ENCODE peak calls at places on chromosomes 13 and 19, in five cellular contexts. M, E, L, W and Q are unnamed samples.

GRCh38 chr19:47226426-47227346 is 4.3 kb downstream of the BBC3 start:
- DNase-seq in L (peak; percentile 89), E (peak; percentile 69), M (peak; percentile 57), W (peak; percentile 55), Q (peak; percentile 61)

GRCh38 chr13:40228981-40229380 is 437.5 kb downstream of the FOXO1 start:
- DNase-seq in L (no peak), E (no peak), W (no peak), M (no peak), Q (no peak)

GRCh38 chr13:98997738-98998641 is 20.1 kb upstream of the DOCK9 start:
- DNase-seq in E (peak; percentile 22), M (no peak), L (no peak), W (no peak), Q (no peak)

GRCh38 chr19:52230685-52231084 is 38.7 kb upstream of the ZNF766 start:
- DNase-seq in W (no peak), M (no peak), E (no peak), L (no peak), Q (no peak)

GRCh38 chr13:21232196-21232595 is 55.7 kb downstream of the MRPL57 start:
- DNase-seq in L (no peak), W (no peak), E (no peak), M (no peak), Q (peak; percentile 16)

GRCh38 chr13:51032831-51033230 is 78.2 kb downstream of the C13orf42 start:
- DNase-seq in W (no peak), L (no peak), E (no peak), M (no peak), Q (no peak)

GRCh38 chr19:47430041-47430802 is 10.9 kb upstream of the MEIS3 start:
- DNase-seq in W (no peak), M (no peak), E (peak; percentile 78), L (no peak), Q (peak; percentile 79)

GRCh38 chr13:56349866-56350265 is 790.9 kb upstream of the PRR20A start:
- DNase-seq in W (no peak), L (no peak), E (no peak), M (no peak), Q (no peak)

GRCh38 chr19:18385675-18386542 is at the start of gene GDF15:
- DNase-seq in M (no peak), E (peak; percentile 90), L (peak; percentile 95), W (peak; percentile 82), Q (peak; percentile 89)

GRCh38 chr19:46766569-46767317 is 20.5 kb upstream of the STRN4 start:
- DNase-seq in L (peak; percentile 53), M (no peak), W (peak; percentile 76), E (peak; percentile 84), Q (peak; percentile 89)

GRCh38 chr19:42121666-42122069 is 10.6 kb downstream of the POU2F2 start:
- DNase-seq in E (no peak), M (peak; percentile 52), W (no peak), L (no peak), Q (peak; percentile 69)

GRCh38 chr19:45153339-45154063 is 7.3 kb downstream of the NKPD1 start:
- DNase-seq in E (peak; percentile 86), M (no peak), L (no peak), W (peak; percentile 90), Q (peak; percentile 84)

GRCh38 chr13:43159007-43159406 is 135.6 kb downstream of the DNAJC15 start:
- DNase-seq in W (no peak), E (no peak), M (no peak), L (no peak), Q (peak; percentile 54)

GRCh38 chr13:39616087-39616694 is 13.2 kb upstream of the LHFPL6 start:
- DNase-seq in M (no peak), E (no peak), L (peak; percentile 56), W (peak; percentile 44), Q (peak; percentile 90)

GRCh38 chr13:97226788-97227627 is 4.9 kb downstream of the MBNL2 start:
- DNase-seq in L (no peak), E (no peak), M (no peak), W (peak; percentile 12), Q (peak; percentile 80)

GRCh38 chr13:32754179-32754578 is 167.9 kb downstream of the PDS5B start:
- DNase-seq in W (no peak), L (no peak), M (no peak), E (no peak), Q (no peak)

GRCh38 chr13:19601749-19602725 is 31.4 kb upstream of the MPHOSPH8 start:
- DNase-seq in W (peak; percentile 60), L (peak; percentile 58), M (no peak), E (peak; percentile 80), Q (peak; percentile 82)

GRCh38 chr19:51016798-51017683 is 2.5 kb downstream of the KLK10 start:
- DNase-seq in W (peak; percentile 83), M (no peak), E (peak; percentile 98), L (peak; percentile 31), Q (peak; percentile 94)

GRCh38 chr13:31987535-31988170 is 43.9 kb upstream of the FRY start:
- DNase-seq in E (no peak), L (no peak), M (no peak), W (no peak), Q (no peak)

GRCh38 chr13:110251227-110251791 is 55.6 kb downstream of the COL4A1 start:
- DNase-seq in W (no peak), M (no peak), L (no peak), E (peak; percentile 41), Q (no peak)

GRCh38 chr13:50589139-50589538 is 254.4 kb downstream of the DLEU7 start:
- DNase-seq in M (no peak), E (no peak), W (no peak), L (no peak), Q (no peak)

GRCh38 chr13:24355103-24355502 is 45.7 kb downstream of the C1QTNF9 start:
- DNase-seq in E (no peak), W (no peak), M (no peak), L (no peak), Q (no peak)

GRCh38 chr19:39951686-39952085 is 17.3 kb upstream of the FCGBP start:
- DNase-seq in L (no peak), W (no peak), E (no peak), M (no peak), Q (no peak)

GRCh38 chr13:105139048-105139379 is 1396.4 kb downstream of the EFNB2 start:
- DNase-seq in M (no peak), L (no peak), W (no peak), E (no peak), Q (no peak)

GRCh38 chr13:111397202-111397880 is 76.9 kb downstream of the TEX29 start:
- DNase-seq in M (no peak), L (no peak), E (no peak), W (no peak), Q (no peak)

GRCh38 chr19:57888494-57889231 is at the start of gene ZNF814:
- DNase-seq in W (peak; percentile 24), M (peak; percentile 55), E (peak; percentile 93), L (no peak), Q (peak; percentile 99)

GRCh38 chr13:40352807-40353562 is 313.5 kb downstream of the FOXO1 start:
- DNase-seq in L (no peak), W (no peak), M (no peak), E (no peak), Q (no peak)

GRCh38 chr19:15652559-15653278 is 12.0 kb downstream of the CYP4F3 start:
- DNase-seq in W (no peak), E (no peak), L (no peak), M (no peak), Q (no peak)

GRCh38 chr19:56476093-56476492 is 1.1 kb downstream of the ZNF667 start:
- DNase-seq in L (no peak), M (no peak), E (no peak), W (no peak), Q (no peak)

GRCh38 chr13:37621811-37622361 is 23.3 kb upstream of the POSTN start:
- DNase-seq in M (no peak), W (no peak), L (no peak), E (no peak), Q (no peak)

DNA sequence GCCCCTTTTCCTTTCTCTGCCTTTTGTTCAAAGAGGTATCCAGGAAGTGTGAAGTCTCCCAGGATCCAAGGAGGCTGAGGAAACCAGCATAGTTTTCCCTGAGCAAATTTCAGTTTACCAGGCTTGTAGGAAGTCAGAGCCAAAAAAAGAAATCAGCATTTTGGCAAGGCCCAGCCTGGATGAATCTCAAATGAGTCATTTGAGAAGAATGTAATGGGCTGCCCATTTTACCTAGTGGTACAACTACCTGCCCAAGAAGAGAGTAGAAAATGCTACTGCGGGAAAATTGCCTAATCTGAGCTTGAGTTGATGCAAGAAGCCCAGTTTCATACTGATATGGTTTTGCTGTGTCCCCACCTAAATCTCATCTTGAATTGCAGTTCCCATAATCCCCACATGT is 284.1 kb upstream of the ZNF507 start:
- DNase-seq in W (no peak), M (no peak), L (no peak), E (no peak), Q (no peak)
- TF ChIP-seq CREB1 in W (no peak), M (no peak), L (no peak), E (no peak), Q (no peak)

DNA sequence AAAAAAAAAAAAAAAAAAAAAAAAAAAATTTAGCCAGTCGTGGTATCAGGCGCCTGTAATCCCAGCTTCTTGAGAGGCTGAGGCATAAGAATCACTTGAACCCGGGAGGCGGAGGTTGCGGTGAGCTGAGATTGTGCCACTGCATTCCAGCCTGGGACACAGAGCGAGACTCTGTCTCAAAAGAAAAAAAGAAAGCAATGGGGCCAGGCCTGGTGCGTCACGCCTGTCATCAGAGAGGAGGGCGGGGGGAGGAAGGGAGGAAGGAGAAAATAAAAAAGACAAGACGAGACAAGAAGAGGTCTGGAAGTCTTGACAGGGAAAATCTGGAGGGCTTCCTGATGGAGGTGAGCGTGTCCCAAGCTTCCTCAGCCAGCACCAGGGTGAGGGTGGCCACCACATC is 54.9 kb upstream of the PTPRS start:
- DNase-seq in L (no peak), E (no peak), M (no peak), W (no peak), Q (no peak)
- H3K27me3 ChIP-seq in L (no peaks in the 10 kb centered on the region), E (no peaks in the 10 kb centered on the region), M (no peaks in the 10 kb centered on the region), W (peaks cover 6% of the 10 kb centered on the region), Q (no peaks in the 10 kb centered on the region)

DNA sequence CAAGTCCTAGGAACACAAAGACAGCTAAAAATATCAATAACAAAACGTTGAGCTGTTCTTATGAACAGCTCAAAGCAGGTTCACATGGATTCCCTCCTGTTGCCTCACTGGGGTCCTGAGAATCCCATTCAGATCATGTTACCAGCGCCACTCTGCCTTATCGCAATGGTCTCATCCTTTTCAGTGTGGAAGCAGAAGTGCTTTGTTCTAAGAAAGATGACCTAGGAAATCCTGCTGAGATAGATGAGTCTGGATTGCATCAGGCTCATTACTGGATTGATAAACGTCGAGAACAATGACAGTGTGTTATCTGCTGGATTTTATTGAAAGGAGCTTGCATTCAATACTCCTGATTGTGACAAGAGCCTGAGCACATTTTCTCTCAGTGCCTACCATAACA is 87.0 kb downstream of the SLAIN1 start:
- DNase-seq in W (no peak), M (no peak), E (no peak), L (no peak), Q (peak; percentile 24)
- TF ChIP-seq CREB1 in W (no peak), M (no peak), E (no peak), L (no peak), Q (no peak)

DNA sequence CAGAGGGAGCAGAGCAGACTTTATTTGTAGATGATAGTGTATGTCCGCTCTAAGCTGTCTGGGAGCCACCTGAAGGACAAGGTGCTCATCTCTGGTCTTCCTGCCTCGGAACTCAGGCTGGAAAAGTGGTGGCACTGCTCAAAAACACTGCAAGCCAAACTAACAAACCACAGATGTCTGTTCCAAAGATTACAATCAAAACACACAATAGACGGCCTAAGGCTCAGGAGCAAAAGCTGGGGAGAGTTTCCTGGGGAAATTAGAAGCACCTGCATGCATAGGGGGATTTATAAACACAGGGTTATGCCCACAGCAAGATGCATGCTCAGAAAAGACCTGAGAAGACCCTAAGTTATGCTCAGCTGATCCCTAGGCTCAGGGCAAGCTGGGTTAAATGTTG is 9.4 kb upstream of the EVI5L start:
- DNase-seq in E (no peak), L (no peak), W (no peak), M (no peak), Q (no peak)
- H3K27me3 ChIP-seq in E (no peaks in the 10 kb centered on the region), L (no peaks in the 10 kb centered on the region), W (no peaks in the 10 kb centered on the region), M (no peaks in the 10 kb centered on the region), Q (no peaks in the 10 kb centered on the region)

GRCh38 chr13:113231306-113232207 is 22.1 kb downstream of the CUL4A start:
- DNase-seq in E (no peak), M (no peak), W (no peak), L (no peak), Q (no peak)
- TF ChIP-seq CREB1 in E (no peak), M (no peak), W (no peak), L (no peak), Q (no peak)